ENCODE peak calls at places on chromosomes 5 and 9, in six cellular contexts. H is progenitor cell of endocrine pancreas; L is stimulated activated CD4-positive, alpha-beta T cell treated with anti-CD3 and anti-CD28 coated beads, Interleukin-1b, Interleukin-23, amount 100 ng/mL, for 24 hours; P is thoracic aorta; I is heart right ventricle; O is GF-D8. E is an unnamed sample.
A peak's percentile ranks its signal among the peaks of the same experiment; 100 is the strongest.

GRCh38 chr9:93028448-93029006 is 30.0 kb upstream of the SUSD3 start:
- DNase-seq in H (no peak), I (no peak), P (no peak), O (peak; percentile 98), L (no peak), E (no peak)

GRCh38 chr9:133351908-133352634 is 4.1 kb downstream of the RPL7A start:
- DNase-seq in L (no peak), H (no peak), P (no peak), O (peak; percentile 44), I (no peak), E (peak; percentile 72)

GRCh38 chr9:80885894-80886293 is 803.5 kb downstream of the TLE1 start:
- DNase-seq in L (no peak), P (no peak), H (no peak), I (no peak), O (no peak), E (no peak)

GRCh38 chr9:88236531-88237453 is 98.5 kb upstream of the SPATA31C2 start:
- DNase-seq in I (peak; percentile 56), L (no peak), H (no peak), O (no peak), P (no peak), E (no peak)

GRCh38 chr9:126472446-126472845 is 141.3 kb upstream of the LMX1B start:
- DNase-seq in H (no peak), O (no peak), P (no peak), L (no peak), I (no peak), E (no peak)

GRCh38 chr9:134329576-134329855 is 3.3 kb downstream of the RXRA start:
- DNase-seq in I (no peak), H (no peak), L (no peak), P (no peak), O (no peak), E (no peak)

GRCh38 chr9:80691229-80691628 is 998.1 kb downstream of the TLE1 start:
- DNase-seq in I (no peak), O (no peak), L (no peak), H (no peak), P (no peak), E (no peak)

GRCh38 chr5:82894754-82895153 is 182.4 kb downstream of the TMEM167A start:
- DNase-seq in O (no peak), L (no peak), I (no peak), H (no peak), P (no peak), E (no peak)

GRCh38 chr5:71891856-71892255 is 172.8 kb downstream of the CARTPT start:
- DNase-seq in L (no peak), H (no peak), P (no peak), I (peak; percentile 44), O (no peak), E (peak; percentile 26)

GRCh38 chr9:81116340-81117207 is 572.8 kb downstream of the TLE1 start:
- DNase-seq in I (no peak), P (no peak), L (no peak), O (no peak), H (no peak), E (no peak)

GRCh38 chr9:92608221-92609141 is 61.5 kb downstream of the IPPK start:
- DNase-seq in P (no peak), H (no peak), L (no peak), I (peak; percentile 70), O (no peak), E (no peak)

GRCh38 chr5:65172486-65173129 is 309.1 kb downstream of the ADAMTS6 start:
- DNase-seq in H (no peak), P (no peak), O (no peak), L (peak; percentile 10), I (no peak), E (no peak)

GRCh38 chr5:160399402-160400353 is at the start of gene FAM200C:
- DNase-seq in H (peak; percentile 79), O (peak; percentile 67), I (peak; percentile 93), L (peak; percentile 28), P (peak; percentile 56), E (peak; percentile 94)

GRCh38 chr5:177447611-177448243 is 1.1 kb downstream of the PRR7 start:
- DNase-seq in L (no peak), H (peak; percentile 52), P (peak; percentile 52), I (peak; percentile 60), O (peak; percentile 17), E (peak; percentile 88)

GRCh38 chr9:137454506-137455360 is 4.4 kb downstream of the NSMF start:
- DNase-seq in I (no peak), P (no peak), O (no peak), H (no peak), L (no peak), E (no peak)

GRCh38 chr9:4548796-4549725 is 58.8 kb downstream of the SLC1A1 start:
- DNase-seq in L (no peak), I (peak; percentile 36), O (no peak), H (peak; percentile 27), P (no peak), E (peak; percentile 23)

GRCh38 chr9:87595605-87596004 is 97.9 kb downstream of the DAPK1 start:
- DNase-seq in H (no peak), I (no peak), L (no peak), P (no peak), O (no peak), E (no peak)

GRCh38 chr5:158943057-158943456 is 156.7 kb downstream of the EBF1 start:
- DNase-seq in L (no peak), O (no peak), H (no peak), I (peak; percentile 30), P (no peak), E (peak; percentile 90)

GRCh38 chr5:102681403-102681983 is 73.6 kb upstream of the PAM start:
- DNase-seq in P (peak; percentile 36), O (peak; percentile 7), I (peak; percentile 35), H (peak; percentile 22), L (peak; percentile 50), E (peak; percentile 61)

GRCh38 chr9:29212590-29213373 is 1639.5 kb upstream of the C9orf72 start:
- DNase-seq in I (no peak), P (no peak), O (no peak), L (no peak), H (peak; percentile 16), E (peak; percentile 44)

GRCh38 chr5:176890455-176891330 is 8.5 kb downstream of the HK3 start:
- DNase-seq in I (no peak), L (no peak), P (no peak), H (peak; percentile 7), O (no peak), E (no peak)

E was measured in A549.